ENCODE peak calls at places on chromosomes 16 and 17, in eight cellular contexts. V, Q, H, O, Y, E, B and T are unnamed samples.

GRCh38 chr17:74919440-74920305 is 3.4 kb downstream of the USH1G start:
- DNase-seq in V (no peak), Q (no peak), H (peak), O (no peak), Y (peak), E (no peak), B (no peak), T (no peak)

GRCh38 chr17:30239089-30239462 is 3.6 kb upstream of the SLC6A4 start:
- DNase-seq in V (no peak), Q (no peak), H (no peak), O (no peak), Y (no peak), E (no peak), B (no peak), T (no peak)

GRCh38 chr16:59412275-59412841 is 678.2 kb upstream of the GOT2 start:
- DNase-seq in V (no peak), Q (no peak), H (no peak), O (peak), Y (peak), E (no peak), B (no peak), T (peak)

GRCh38 chr16:79042886-79043285 is 557.7 kb downstream of the MAF start:
- DNase-seq in V (no peak), Q (no peak), H (no peak), O (no peak), Y (no peak), E (no peak), B (no peak), T (no peak)

GRCh38 chr17:6496636-6497441 is 52.6 kb downstream of the PIMREG start:
- DNase-seq in V (no peak), Q (no peak), H (no peak), O (no peak), Y (no peak), E (no peak), B (no peak), T (no peak)

GRCh38 chr17:46157443-46158107 is 35.7 kb downstream of the KANSL1 start:
- DNase-seq in V (no peak), Q (no peak), H (peak), O (peak), Y (no peak), E (no peak), B (no peak), T (no peak)

GRCh38 chr16:27190316-27190871 is 12.9 kb upstream of the KDM8 start:
- DNase-seq in V (no peak), Q (no peak), H (no peak), O (no peak), Y (no peak), E (no peak), B (no peak), T (no peak)

GRCh38 chr17:74493381-74493833 is 27.0 kb downstream of the CD300A start:
- DNase-seq in V (peak), Q (peak), H (peak), O (peak), Y (peak), E (peak), B (peak), T (peak)

GRCh38 chr17:27573971-27574525 is 56.9 kb upstream of the LGALS9 start:
- DNase-seq in V (no peak), Q (no peak), H (no peak), O (no peak), Y (no peak), E (no peak), B (no peak), T (no peak)

GRCh38 chr17:67336859-67337258 is 29.5 kb downstream of the PSMD12 start:
- DNase-seq in V (no peak), Q (no peak), H (no peak), O (no peak), Y (no peak), E (no peak), B (no peak), T (no peak)

GRCh38 chr16:86919531-86920305 is 341.4 kb downstream of the FOXL1 start:
- DNase-seq in V (no peak), Q (no peak), H (no peak), O (no peak), Y (no peak), E (no peak), B (no peak), T (no peak)

GRCh38 chr17:3006801-3007200 is 56.6 kb downstream of the OR1D5 start:
- DNase-seq in V (no peak), Q (no peak), H (no peak), O (no peak), Y (no peak), E (no peak), B (no peak), T (no peak)

GRCh38 chr16:58121132-58121531 is 8.0 kb downstream of the CFAP20 start:
- DNase-seq in V (no peak), Q (no peak), H (no peak), O (peak), Y (no peak), E (no peak), B (no peak), T (no peak)

GRCh38 chr17:75552847-75553552 is 27.5 kb downstream of the LLGL2 start:
- DNase-seq in V (no peak), Q (no peak), H (peak), O (no peak), Y (peak), E (no peak), B (no peak), T (no peak)

GRCh38 chr17:41538565-41538991 is 10.5 kb upstream of the KRT19 start:
- DNase-seq in V (no peak), Q (no peak), H (peak), O (peak), Y (peak), E (no peak), B (no peak), T (no peak)

GRCh38 chr17:882827-883585 is 96.6 kb downstream of the NXN start:
- DNase-seq in V (no peak), Q (no peak), H (no peak), O (peak), Y (no peak), E (no peak), B (peak), T (no peak)

GRCh38 chr16:54324716-54325115 is 38.1 kb upstream of the IRX3 start:
- DNase-seq in V (no peak), Q (no peak), H (no peak), O (no peak), Y (no peak), E (no peak), B (no peak), T (no peak)

GRCh38 chr17:16483021-16483645 is 8.9 kb downstream of the LRRC75A start:
- DNase-seq in V (no peak), Q (no peak), H (no peak), O (peak), Y (no peak), E (no peak), B (no peak), T (no peak)